ENCODE peak calls at places on chromosome 17, in six cellular contexts. G is uterus, U is suprapubic skin, W is A549, Z is neural progenitor cell, I is left lung. Q is an unnamed sample.

GRCh38 chr17:67107811-67108210 is 63.5 kb downstream of the CACNG1 start:
- DNase-seq in G (no peak), U (no peak), W (no peak), Z (no peak), I (no peak), Q (no peak)

GRCh38 chr17:50844117-50844700 is 8.8 kb downstream of the WFIKKN2 start:
- DNase-seq in G (no peak), U (peak; percentile 53), W (no peak), Z (no peak), I (no peak), Q (no peak)

GRCh38 chr17:44906010-44906646 is 6.9 kb upstream of the EFTUD2 start:
- DNase-seq in G (peak; percentile 8), U (no peak), W (peak; percentile 89), Z (no peak), I (no peak), Q (no peak)

GRCh38 chr17:50596191-50597037 is 35.9 kb downstream of the CACNA1G start:
- DNase-seq in G (no peak), U (no peak), W (no peak), Z (peak; percentile 71), I (peak; percentile 69), Q (no peak)

GRCh38 chr17:71361691-71362450 is 758.9 kb upstream of the SOX9 start:
- DNase-seq in G (no peak), U (no peak), W (no peak), Z (no peak), I (no peak), Q (no peak)

GRCh38 chr17:37239690-37240344 is 136.0 kb upstream of the C17orf78 start:
- DNase-seq in G (no peak), U (no peak), W (peak; percentile 21), Z (peak; percentile 12), I (no peak), Q (no peak)

GRCh38 chr17:61201211-61201610 is 198.4 kb upstream of the TBX2 start:
- DNase-seq in G (no peak), U (no peak), W (peak; percentile 91), Z (no peak), I (no peak), Q (no peak)

GRCh38 chr17:61330174-61331150 is 69.2 kb upstream of the TBX2 start:
- DNase-seq in G (no peak), U (no peak), W (no peak), Z (no peak), I (no peak), Q (no peak)

GRCh38 chr17:75822119-75822799 is 21.9 kb downstream of the UNC13D start:
- DNase-seq in G (peak; percentile 47), U (peak; percentile 75), W (no peak), Z (no peak), I (peak; percentile 70), Q (no peak)

GRCh38 chr17:9371019-9371418 is 204.6 kb downstream of the STX8 start:
- DNase-seq in G (no peak), U (no peak), W (peak; percentile 86), Z (no peak), I (no peak), Q (no peak)

GRCh38 chr17:70654706-70655105 is 485.4 kb downstream of the KCNJ2 start:
- DNase-seq in G (no peak), U (no peak), W (no peak), Z (no peak), I (no peak), Q (no peak)

GRCh38 chr17:19763416-19763815 is 15.3 kb upstream of the ALDH3A1 start:
- DNase-seq in G (no peak), U (peak; percentile 18), W (no peak), Z (no peak), I (no peak), Q (no peak)

GRCh38 chr17:12768267-12768666 is 21.0 kb upstream of the ARHGAP44 start:
- DNase-seq in G (no peak), U (no peak), W (no peak), Z (no peak), I (no peak), Q (no peak)

GRCh38 chr17:7336240-7337175 is at the start of gene ACAP1:
- DNase-seq in G (no peak), U (no peak), W (no peak), Z (no peak), I (peak; percentile 94), Q (peak; percentile 45)

DNA sequence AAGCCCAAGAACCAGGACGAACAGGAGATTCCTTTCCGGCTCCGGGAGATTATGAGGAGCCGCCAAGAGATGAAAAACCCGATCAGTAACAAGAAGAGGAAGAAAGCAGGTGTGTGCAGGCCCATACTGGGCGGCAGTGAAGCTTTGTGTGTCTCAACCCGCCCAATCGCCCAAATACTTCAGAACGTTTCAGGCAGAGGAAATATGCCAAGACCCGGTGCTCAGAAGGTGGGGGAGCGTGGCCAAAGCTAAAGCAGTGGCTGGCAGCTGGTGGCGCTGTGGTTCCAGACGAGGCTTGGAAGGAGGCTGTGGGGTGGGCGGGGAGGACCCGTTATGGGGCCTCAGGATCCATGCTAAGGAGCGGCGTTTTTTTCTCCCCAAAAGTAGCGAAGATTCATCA is 1.2 kb downstream of the CCDC137 start:
- DNase-seq in G (no peak), U (no peak), W (no peak), Z (peak; percentile 48), I (no peak), Q (no peak)
- TF ChIP-seq CTCF in G (no peak), U (no peak), W (no peak), Z (no peak), I (no peak), Q (no peak)

GRCh38 chr17:80284631-80285030 is 24.0 kb downstream of the RNF213 start:
- DNase-seq in G (no peak), U (no peak), W (peak; percentile 46), Z (peak; percentile 63), I (peak; percentile 42), Q (no peak)
- TF ChIP-seq CTCF in G (no peak), U (no peak), W (no peak), Z (peak; percentile 46), I (no peak), Q (no peak)

GRCh38 chr17:77257169-77257568 is 116.4 kb downstream of the SEC14L1 start:
- DNase-seq in G (no peak), U (no peak), W (no peak), Z (no peak), I (no peak), Q (no peak)

GRCh38 chr17:77258638-77259037 is 117.9 kb downstream of the SEC14L1 start:
- DNase-seq in G (no peak), U (no peak), W (no peak), Z (no peak), I (no peak), Q (no peak)

GRCh38 chr17:77254961-77255741 is 114.4 kb downstream of the SEC14L1 start:
- DNase-seq in G (no peak), U (no peak), W (peak; percentile 87), Z (peak; percentile 25), I (peak; percentile 85), Q (no peak)

GRCh38 chr17:77257596-77258458 is 117.1 kb downstream of the SEC14L1 start:
- DNase-seq in G (no peak), U (no peak), W (no peak), Z (no peak), I (no peak), Q (no peak)

DNA sequence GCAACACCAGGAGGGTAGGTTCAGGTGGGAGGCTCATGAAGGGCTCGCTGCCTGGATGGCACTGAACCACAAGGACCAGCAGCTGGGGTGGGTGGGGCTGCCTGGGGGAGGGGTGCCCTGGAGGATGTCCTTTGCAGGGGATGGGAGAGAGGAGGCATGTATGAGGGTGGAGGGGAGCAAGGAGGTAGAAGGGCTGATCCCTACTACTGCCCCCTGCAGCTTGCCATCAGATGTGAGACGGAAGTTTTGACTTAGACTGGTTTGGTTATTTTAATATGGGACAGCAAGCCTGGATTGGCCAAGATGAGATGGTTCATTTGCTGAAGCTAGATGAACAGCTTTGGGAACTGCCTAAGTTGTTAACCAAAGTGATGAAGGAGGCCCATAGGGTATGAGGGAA is 115.9 kb downstream of the SEC14L1 start:
- DNase-seq in G (no peak), U (no peak), W (no peak), Z (no peak), I (no peak), Q (no peak)
- TF ChIP-seq CTCF in G (no peak), U (no peak), W (no peak), Z (no peak), I (no peak), Q (no peak)

DNA sequence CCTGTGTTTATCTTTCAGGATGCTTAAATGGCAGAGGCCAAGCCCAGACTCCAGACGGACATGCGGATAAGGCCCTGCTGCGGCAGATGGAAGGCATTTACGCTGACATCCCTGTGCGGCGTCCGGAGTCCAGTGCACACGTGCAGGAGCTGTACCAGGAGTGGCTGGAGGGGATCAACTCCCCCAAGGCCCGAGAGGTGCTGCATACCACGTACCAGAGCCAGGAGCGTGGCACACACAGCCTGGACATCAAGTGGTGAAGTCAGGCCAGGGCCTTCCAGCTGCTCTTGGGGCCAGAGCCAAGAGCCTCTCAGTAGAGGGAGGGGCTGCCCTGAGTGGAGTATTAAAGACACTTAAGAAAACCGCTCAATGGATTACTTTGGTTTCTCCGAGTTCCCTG is 29.4 kb downstream of the NARF start:
- DNase-seq in G (no peak), U (no peak), W (no peak), Z (no peak), I (peak; percentile 80), Q (no peak)
- TF ChIP-seq CTCF in G (no peak), U (no peak), W (no peak), Z (no peak), I (no peak), Q (no peak)